ENCODE peak calls at places on chromosomes 11 and 22, in six cellular contexts. N is CD4-positive, CD25-positive, alpha-beta regulatory T cell; I is stomach; J is spleen; A is upper lobe of right lung; L is esophagus squamous epithelium. Z is an unnamed sample. For H3K4me1, the result is how much of the 10 kb centered on the place peaks cover.

GRCh38 chr22:48424201-48424627 is 1403.5 kb downstream of the BRD1 start:
- DNase-seq in I (no peak), J (no peak), N (no peak), A (peak), L (no peak), Z (no peak)

GRCh38 chr22:20316217-20316843 is 3.5 kb downstream of the DGCR6L start:
- DNase-seq in I (peak), L (no peak), J (peak), A (peak), N (no peak), Z (peak)

GRCh38 chr11:69707156-69707555 is 3.3 kb upstream of the FGF19 start:
- DNase-seq in J (no peak), L (no peak), I (peak), N (no peak), A (no peak), Z (peak)

GRCh38 chr11:77113382-77114088 is 10.9 kb downstream of the OMP start:
- DNase-seq in J (no peak), A (no peak), N (no peak), I (peak), L (no peak), Z (no peak)

GRCh38 chr22:36867695-36868094 is 6.9 kb downstream of the NCF4 start:
- DNase-seq in A (no peak), N (no peak), I (no peak), J (no peak), L (no peak), Z (no peak)

GRCh38 chr11:65781152-65781961 is 581 bp upstream of the AP5B1 start:
- DNase-seq in J (peak), N (no peak), I (no peak), A (peak), L (no peak), Z (no peak)

GRCh38 chr22:17972385-17973181 is 51.8 kb downstream of the MICAL3 start:
- DNase-seq in N (no peak), L (no peak), A (no peak), I (no peak), J (peak), Z (peak)

GRCh38 chr22:38471237-38471636 is 3.3 kb downstream of the KDELR3 start:
- DNase-seq in I (no peak), L (no peak), N (no peak), A (peak), J (peak), Z (no peak)

GRCh38 chr11:27447288-27447914 is 25.2 kb downstream of the LGR4 start:
- DNase-seq in N (no peak), J (no peak), I (no peak), A (no peak), L (no peak), Z (no peak)

GRCh38 chr22:41822289-41823057 is 10.4 kb upstream of the SREBF2 start:
- DNase-seq in N (peak), J (no peak), A (no peak), L (no peak), I (no peak), Z (no peak)

GRCh38 chr11:8089791-8090510 is 8.9 kb downstream of the TUB start:
- DNase-seq in J (peak), L (no peak), I (no peak), A (no peak), N (no peak), Z (no peak)

GRCh38 chr22:39215430-39216142 is 29.2 kb downstream of the PDGFB start:
- DNase-seq in N (no peak), L (no peak), A (peak), J (peak), I (no peak), Z (no peak)

GRCh38 chr11:38543311-38543710 is 1945.3 kb upstream of the RAG2 start:
- DNase-seq in A (no peak), I (no peak), N (no peak), L (no peak), J (no peak), Z (peak)

GRCh38 chr22:46292727-46293126 is 3.9 kb upstream of the GTSE1 start:
- DNase-seq in N (no peak), A (no peak), L (no peak), I (no peak), J (peak), Z (no peak)

GRCh38 chr11:125155767-125156166 is 8.8 kb upstream of the PKNOX2 start:
- DNase-seq in N (no peak), A (no peak), J (no peak), L (no peak), I (no peak), Z (no peak)

GRCh38 chr11:75306529-75306928 is 44.9 kb downstream of the ARRB1 start:
- DNase-seq in N (no peak), J (no peak), I (no peak), L (no peak), A (no peak), Z (no peak)

DNA sequence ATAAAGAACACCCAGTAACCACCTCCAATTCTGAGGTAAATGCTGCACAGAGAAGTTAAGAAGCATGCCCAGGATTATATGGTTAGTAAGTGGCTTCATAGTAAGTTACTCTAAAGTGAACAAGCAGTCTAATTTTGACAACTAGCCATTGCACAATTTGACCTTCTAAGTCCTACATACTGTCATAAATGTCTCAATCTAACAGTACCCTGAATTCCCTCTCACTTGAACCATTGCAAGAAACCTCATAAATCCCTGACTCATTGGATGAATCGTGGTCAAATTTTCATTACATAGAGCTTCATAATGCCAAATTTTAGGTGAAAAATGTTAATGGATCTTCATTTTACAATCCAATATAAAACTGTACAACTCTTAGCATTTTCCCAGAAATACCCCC is 217.3 kb upstream of the GRIA4 start:
- DNase-seq in N (no peak), J (no peak), I (no peak), A (no peak), L (no peak), Z (no peak)
- H3K27ac ChIP-seq in N (no peak), J (no peak), I (no peak), A (no peak), L (no peak), Z (no peak)

GRCh38 chr11:46359936-46360335 is 12.7 kb downstream of the DGKZ start:
- DNase-seq in I (no peak), L (no peak), N (no peak), A (no peak), J (no peak), Z (no peak)
- H3K4me1 ChIP-seq in I (half or more), L (half or more), N (half or more), A (under half), J (half or more), Z (under half)

DNA sequence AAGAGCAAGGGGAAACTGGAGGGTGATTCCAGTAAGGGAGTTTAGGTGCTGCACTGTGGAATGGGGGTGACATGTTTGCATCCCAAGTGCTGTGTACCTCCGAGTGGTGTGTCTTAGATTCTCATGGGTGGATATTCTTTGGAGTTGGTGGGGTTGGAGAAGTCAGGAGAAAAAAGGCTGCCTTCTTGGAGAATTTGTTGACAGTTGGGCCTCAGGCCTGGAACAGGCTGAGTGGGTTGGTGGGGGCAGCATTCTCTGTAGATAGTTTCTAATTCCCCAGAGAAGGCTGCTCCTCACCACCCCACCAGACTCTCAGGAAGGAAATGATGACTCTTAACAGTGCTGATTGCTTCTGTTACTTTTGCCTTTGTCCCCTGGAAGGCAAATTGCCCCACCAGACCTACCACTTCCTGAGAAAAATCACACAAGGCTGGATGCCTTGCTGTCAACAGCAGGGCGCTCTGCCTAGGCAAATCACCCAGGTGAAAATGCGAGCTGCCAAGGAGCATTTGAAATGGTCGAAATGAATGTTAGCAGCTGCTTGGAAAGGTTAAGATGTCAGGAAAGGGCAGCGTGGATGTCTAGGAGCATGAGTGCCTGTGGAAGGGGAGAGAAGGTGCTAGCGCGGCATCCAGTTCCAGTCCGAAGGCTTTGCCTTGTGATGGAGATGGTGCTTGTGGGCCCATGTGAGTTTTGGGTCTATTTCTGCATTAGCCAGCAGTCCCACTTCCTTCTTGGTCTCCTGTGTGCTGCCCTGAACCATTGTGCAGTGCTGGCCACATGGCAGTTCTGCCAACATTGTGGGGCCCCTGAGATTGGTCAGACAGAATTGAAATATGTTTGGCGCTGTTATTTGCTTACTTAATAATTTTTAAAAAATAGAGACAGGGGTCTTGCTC is 29.7 kb upstream of the SORL1-AS1 start:
- DNase-seq in A (no peak), N (peak), J (no peak), L (no peak), I (no peak), Z (no peak)
- H3K27ac ChIP-seq in A (no peak), N (peak), J (peak), L (no peak), I (no peak), Z (no peak)

GRCh38 chr11:50088231-50088630 is 55.6 kb downstream of the OR4C45 start:
- DNase-seq in I (no peak), L (no peak), A (no peak), N (no peak), J (no peak), Z (no peak)
- H3K4me1 ChIP-seq in I (under half), L (under half), A (under half), N (under half), J (under half), Z (under half)

GRCh38 chr11:118207079-118207478 is 17.7 kb downstream of the JAML start:
- DNase-seq in A (no peak), I (no peak), J (no peak), N (no peak), L (no peak), Z (no peak)
- H3K27ac ChIP-seq in A (peak), I (no peak), J (peak), N (peak), L (no peak), Z (no peak)

DNA sequence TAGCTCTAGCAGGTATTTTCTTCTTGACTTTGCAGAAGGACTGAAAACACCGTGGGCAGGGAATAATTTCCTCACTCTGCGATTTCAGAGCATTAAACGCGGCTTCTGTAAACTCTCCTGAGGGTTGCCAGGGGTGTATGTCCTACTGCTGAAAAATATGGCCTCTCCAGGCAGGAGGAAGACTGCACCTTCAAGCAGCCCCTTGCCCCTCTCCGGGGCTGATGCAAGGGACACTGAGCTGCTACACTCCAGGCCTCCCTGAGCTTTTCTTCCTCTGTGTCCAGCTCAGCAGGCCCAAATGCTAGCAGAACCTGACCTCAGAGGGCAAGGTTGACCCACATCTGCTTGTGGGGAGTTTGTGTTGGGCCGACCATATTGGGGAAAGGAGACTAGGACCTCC is 2.2 kb downstream of the CD6 start:
- DNase-seq in N (no peak), A (no peak), J (no peak), L (no peak), I (no peak), Z (no peak)
- H3K4me1 ChIP-seq in N (half or more), A (under half), J (under half), L (under half), I (under half), Z (under half)

DNA sequence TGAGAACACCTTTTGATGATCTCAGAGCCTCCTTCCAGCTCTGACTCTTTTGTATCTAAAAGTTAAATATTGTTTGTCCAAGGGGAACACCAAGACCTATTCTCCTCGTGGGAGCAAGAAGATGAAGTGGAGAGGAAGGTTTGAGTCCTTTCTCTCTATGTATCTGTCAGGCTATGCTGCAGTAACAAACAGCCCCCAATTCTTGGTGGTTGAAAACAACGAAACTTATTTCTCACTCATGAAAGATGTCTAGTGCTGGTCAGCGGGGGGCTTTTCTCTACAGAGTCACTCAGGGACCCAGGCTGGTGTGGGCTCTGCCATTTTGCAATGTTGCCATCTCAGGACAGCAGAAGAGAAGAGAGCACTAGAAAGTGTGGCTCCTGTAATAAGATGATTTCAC is 6.2 kb upstream of the CRYBB2 start:
- DNase-seq in I (no peak), L (no peak), N (no peak), A (peak), J (no peak), Z (no peak)
- H3K27ac ChIP-seq in I (no peak), L (no peak), N (no peak), A (no peak), J (no peak), Z (no peak)